ENCODE peak calls at places on chromosomes 2 and 18, in ten cellular contexts. F is CD8-positive, alpha-beta memory T cell; K is NCI-H1694 treated with DMSO at 0.1 percent for 48 hours; D is T1000; R is H4; W is activated naive CD4-positive, alpha-beta T cell; O is cerebellar nuclear complex; Z is H9; B is ACHN; X is EL. V is an unnamed sample.

GRCh38 chr2:122831644-122832043 is 1076.2 kb downstream of the TSN start:
- DNase-seq in K (no peak), O (no peak), Z (no peak), W (no peak), R (peak; percentile 17), F (no peak), X (no peak), B (no peak), D (no peak), V (no peak)

GRCh38 chr2:28956415-28956826 is 24.7 kb upstream of the TOGARAM2 start:
- DNase-seq in R (peak; percentile 21), F (peak; percentile 33), W (peak; percentile 37), B (peak; percentile 54), K (no peak), D (no peak), O (no peak), Z (peak; percentile 89), X (peak; percentile 72), V (no peak)

GRCh38 chr2:159855153-159856140 is 57.4 kb upstream of the CD302 start:
- DNase-seq in F (no peak), Z (no peak), K (no peak), B (no peak), O (no peak), R (no peak), X (peak; percentile 4), W (no peak), D (no peak), V (no peak)

GRCh38 chr18:13261658-13262357 is 43.2 kb downstream of the LDLRAD4 start:
- DNase-seq in Z (peak; percentile 57), D (no peak), B (no peak), F (no peak), O (no peak), K (no peak), W (peak; percentile 8), X (no peak), R (no peak), V (no peak)

GRCh38 chr2:23589739-23590138 is 204.8 kb downstream of the KLHL29 start:
- DNase-seq in Z (no peak), O (no peak), B (no peak), D (no peak), R (no peak), K (peak; percentile 30), W (no peak), X (no peak), F (no peak), V (no peak)

GRCh38 chr2:240584486-240585031 is 2.0 kb upstream of the CAPN10 start:
- DNase-seq in F (no peak), X (peak; percentile 29), K (peak; percentile 98), D (no peak), Z (peak; percentile 64), W (no peak), R (no peak), O (no peak), B (no peak), V (no peak)

GRCh38 chr2:5982217-5982910 is 290.2 kb downstream of the SOX11 start:
- DNase-seq in W (no peak), R (no peak), O (no peak), B (no peak), F (no peak), Z (no peak), K (no peak), X (no peak), D (no peak), V (no peak)

GRCh38 chr2:231260442-231260841 is 62.0 kb downstream of the ARMC9 start:
- DNase-seq in X (peak; percentile 32), W (no peak), R (no peak), O (no peak), F (no peak), B (no peak), D (no peak), Z (peak; percentile 44), K (no peak), V (no peak)

GRCh38 chr2:714005-714741 is 37.0 kb upstream of the TMEM18 start:
- DNase-seq in D (no peak), X (peak; percentile 56), W (no peak), K (peak; percentile 33), Z (no peak), B (peak; percentile 79), R (peak; percentile 50), O (no peak), F (no peak), V (peak; percentile 71)

GRCh38 chr2:144507441-144508161 is 12.3 kb downstream of the ZEB2 start:
- DNase-seq in X (peak; percentile 37), F (no peak), B (peak; percentile 12), O (no peak), W (no peak), Z (no peak), D (no peak), R (no peak), K (no peak), V (no peak)

GRCh38 chr18:22347624-22348511 is 69.8 kb downstream of the CTAGE1 start:
- DNase-seq in D (no peak), W (no peak), K (no peak), Z (peak; percentile 52), F (no peak), X (peak; percentile 23), B (no peak), R (no peak), O (no peak), V (no peak)

GRCh38 chr2:119702918-119703401 is 24.0 kb downstream of the TMEM177 start:
- DNase-seq in Z (peak; percentile 90), B (peak; percentile 70), D (peak; percentile 51), O (no peak), W (peak; percentile 47), R (peak; percentile 58), F (peak; percentile 56), X (peak; percentile 63), K (peak; percentile 43), V (peak; percentile 67)

GRCh38 chr2:121008978-121009377 is 273.3 kb downstream of the GLI2 start:
- DNase-seq in K (no peak), R (no peak), W (no peak), F (no peak), Z (peak; percentile 68), D (no peak), B (peak; percentile 32), O (no peak), X (peak; percentile 15), V (no peak)

GRCh38 chr2:25132296-25132630 is 36.1 kb downstream of the POMC start:
- DNase-seq in Z (no peak), D (no peak), X (no peak), K (no peak), F (no peak), R (no peak), W (no peak), B (no peak), O (no peak), V (no peak)

GRCh38 chr18:57908092-57908491 is 105.0 kb upstream of the ATP8B1 start:
- DNase-seq in B (no peak), R (no peak), F (no peak), W (no peak), Z (no peak), K (no peak), X (no peak), O (no peak), D (no peak), V (no peak)

GRCh38 chr2:70994445-70995226 is at the start of gene TEX261:
- DNase-seq in Z (peak; percentile 92), X (peak; percentile 88), W (peak; percentile 90), B (peak; percentile 93), D (peak; percentile 85), F (peak; percentile 85), O (no peak), K (peak; percentile 84), R (peak; percentile 79), V (peak; percentile 89)

GRCh38 chr2:208820289-208820688 is 413.7 kb downstream of the PTH2R start:
- DNase-seq in F (no peak), R (no peak), B (peak; percentile 56), X (no peak), Z (no peak), K (peak; percentile 79), D (no peak), O (no peak), W (no peak), V (no peak)

GRCh38 chr2:165743442-165743841 is 50.6 kb downstream of the GALNT3 start:
- DNase-seq in B (no peak), K (no peak), O (no peak), Z (no peak), D (no peak), R (no peak), W (no peak), F (no peak), X (no peak), V (no peak)

GRCh38 chr2:11344956-11345671 is 678 bp upstream of the ROCK2 start:
- DNase-seq in X (peak; percentile 84), Z (no peak), B (peak; percentile 79), O (no peak), D (peak; percentile 72), R (peak; percentile 59), K (peak; percentile 41), W (peak; percentile 40), F (peak; percentile 6), V (peak; percentile 67)

GRCh38 chr2:46097714-46098480 is 199.3 kb upstream of the EPAS1 start:
- DNase-seq in O (no peak), X (peak; percentile 98), K (no peak), W (no peak), F (no peak), Z (no peak), D (peak; percentile 54), B (peak; percentile 98), R (peak; percentile 98), V (peak; percentile 79)

GRCh38 chr2:54497738-54498680 is 41.9 kb downstream of the SPTBN1 start:
- DNase-seq in B (peak; percentile 16), R (no peak), F (no peak), X (peak; percentile 37), K (no peak), D (no peak), Z (peak; percentile 51), W (no peak), O (no peak), V (no peak)

GRCh38 chr18:35087726-35088125 is 46.5 kb downstream of the MAPRE2 start:
- DNase-seq in W (no peak), Z (no peak), K (no peak), X (no peak), F (no peak), O (no peak), R (no peak), D (no peak), B (no peak), V (no peak)

GRCh38 chr2:233059797-233060499 is at the start of gene INPP5D:
- DNase-seq in Z (no peak), R (no peak), O (no peak), K (no peak), X (no peak), W (peak; percentile 62), B (no peak), D (no peak), F (peak; percentile 62), V (peak; percentile 60)

GRCh38 chr2:31962757-31963361 is 47.9 kb downstream of the MEMO1 start:
- DNase-seq in W (no peak), O (no peak), K (no peak), R (no peak), D (no peak), B (no peak), F (no peak), X (no peak), Z (no peak), V (no peak)

GRCh38 chr18:79465392-79465991 is 69.8 kb downstream of the NFATC1 start:
- DNase-seq in R (no peak), W (no peak), K (no peak), X (no peak), B (no peak), D (peak; percentile 50), Z (peak; percentile 68), F (no peak), O (no peak), V (no peak)